ENCODE peak calls at places on chromosome 9, in ten cellular contexts. One of them, this sample, is unnamed.

GRCh38 chr9:134058716-134059115 is 9.1 kb downstream of the BRD3 start:
- DNase-seq in heart right ventricle: no peak
- DNase-seq in germinal center: no peak
- DNase-seq in NB4: no peak
- DNase-seq in kidney glomerular epithelial cell: no peak
- DNase-seq in GDM1: no peak
- DNase-seq in stimulated activated CD4-positive, alpha-beta T cell treated with anti-CD3 and anti-CD28 coated beads, Interleukin-4, amount 100 ng/mL, for 48 hours: no peak
- DNase-seq in C1 segment of cervical spinal cord: no peak
- DNase-seq in activated CD8-positive, alpha-beta memory T cell treated with anti-CD3 and anti-CD28 coated beads, Interleukin-2, amount 50 U/mL, for 48 hours: no peak
- DNase-seq in A172: peak
- DNase-seq in this sample: no peak

GRCh38 chr9:13358128-13358527 is 78.6 kb upstream of the MPDZ start:
- DNase-seq in germinal center: no peak
- DNase-seq in GDM1: no peak
- DNase-seq in NB4: no peak
- DNase-seq in C1 segment of cervical spinal cord: no peak
- DNase-seq in heart right ventricle: no peak
- DNase-seq in kidney glomerular epithelial cell: peak
- DNase-seq in stimulated activated CD4-positive, alpha-beta T cell treated with anti-CD3 and anti-CD28 coated beads, Interleukin-4, amount 100 ng/mL, for 48 hours: no peak
- DNase-seq in A172: no peak
- DNase-seq in activated CD8-positive, alpha-beta memory T cell treated with anti-CD3 and anti-CD28 coated beads, Interleukin-2, amount 50 U/mL, for 48 hours: no peak
- DNase-seq in this sample: peak

GRCh38 chr9:76198336-76198735 is 195.9 kb downstream of the RFK start:
- DNase-seq in kidney glomerular epithelial cell: no peak
- DNase-seq in GDM1: no peak
- DNase-seq in A172: no peak
- DNase-seq in NB4: no peak
- DNase-seq in heart right ventricle: no peak
- DNase-seq in C1 segment of cervical spinal cord: no peak
- DNase-seq in germinal center: no peak
- DNase-seq in stimulated activated CD4-positive, alpha-beta T cell treated with anti-CD3 and anti-CD28 coated beads, Interleukin-4, amount 100 ng/mL, for 48 hours: no peak
- DNase-seq in activated CD8-positive, alpha-beta memory T cell treated with anti-CD3 and anti-CD28 coated beads, Interleukin-2, amount 50 U/mL, for 48 hours: no peak
- DNase-seq in this sample: no peak

GRCh38 chr9:72203205-72203803 is 54.1 kb downstream of the GDA start:
- DNase-seq in activated CD8-positive, alpha-beta memory T cell treated with anti-CD3 and anti-CD28 coated beads, Interleukin-2, amount 50 U/mL, for 48 hours: no peak
- DNase-seq in heart right ventricle: peak
- DNase-seq in A172: peak
- DNase-seq in stimulated activated CD4-positive, alpha-beta T cell treated with anti-CD3 and anti-CD28 coated beads, Interleukin-4, amount 100 ng/mL, for 48 hours: no peak
- DNase-seq in NB4: peak
- DNase-seq in germinal center: peak
- DNase-seq in kidney glomerular epithelial cell: no peak
- DNase-seq in C1 segment of cervical spinal cord: no peak
- DNase-seq in GDM1: no peak
- DNase-seq in this sample: peak

GRCh38 chr9:81224166-81224858 is 465.0 kb downstream of the TLE1 start:
- DNase-seq in activated CD8-positive, alpha-beta memory T cell treated with anti-CD3 and anti-CD28 coated beads, Interleukin-2, amount 50 U/mL, for 48 hours: no peak
- DNase-seq in germinal center: no peak
- DNase-seq in GDM1: no peak
- DNase-seq in C1 segment of cervical spinal cord: no peak
- DNase-seq in NB4: no peak
- DNase-seq in A172: no peak
- DNase-seq in kidney glomerular epithelial cell: no peak
- DNase-seq in heart right ventricle: no peak
- DNase-seq in stimulated activated CD4-positive, alpha-beta T cell treated with anti-CD3 and anti-CD28 coated beads, Interleukin-4, amount 100 ng/mL, for 48 hours: no peak
- DNase-seq in this sample: no peak

GRCh38 chr9:69149321-69149807 is 24.7 kb upstream of the TJP2 start:
- DNase-seq in C1 segment of cervical spinal cord: no peak
- DNase-seq in A172: no peak
- DNase-seq in NB4: no peak
- DNase-seq in kidney glomerular epithelial cell: peak
- DNase-seq in activated CD8-positive, alpha-beta memory T cell treated with anti-CD3 and anti-CD28 coated beads, Interleukin-2, amount 50 U/mL, for 48 hours: no peak
- DNase-seq in GDM1: no peak
- DNase-seq in germinal center: no peak
- DNase-seq in heart right ventricle: peak
- DNase-seq in stimulated activated CD4-positive, alpha-beta T cell treated with anti-CD3 and anti-CD28 coated beads, Interleukin-4, amount 100 ng/mL, for 48 hours: no peak
- DNase-seq in this sample: peak

GRCh38 chr9:5629312-5630037 is 568 bp downstream of the RIC1 start:
- DNase-seq in germinal center: peak
- DNase-seq in activated CD8-positive, alpha-beta memory T cell treated with anti-CD3 and anti-CD28 coated beads, Interleukin-2, amount 50 U/mL, for 48 hours: peak
- DNase-seq in GDM1: peak
- DNase-seq in NB4: peak
- DNase-seq in stimulated activated CD4-positive, alpha-beta T cell treated with anti-CD3 and anti-CD28 coated beads, Interleukin-4, amount 100 ng/mL, for 48 hours: no peak
- DNase-seq in heart right ventricle: peak
- DNase-seq in kidney glomerular epithelial cell: no peak
- DNase-seq in C1 segment of cervical spinal cord: peak
- DNase-seq in A172: no peak
- DNase-seq in this sample: peak

GRCh38 chr9:13209498-13209897 is 70.0 kb downstream of the MPDZ start:
- DNase-seq in kidney glomerular epithelial cell: no peak
- DNase-seq in heart right ventricle: no peak
- DNase-seq in stimulated activated CD4-positive, alpha-beta T cell treated with anti-CD3 and anti-CD28 coated beads, Interleukin-4, amount 100 ng/mL, for 48 hours: no peak
- DNase-seq in germinal center: no peak
- DNase-seq in A172: no peak
- DNase-seq in GDM1: no peak
- DNase-seq in C1 segment of cervical spinal cord: no peak
- DNase-seq in NB4: no peak
- DNase-seq in activated CD8-positive, alpha-beta memory T cell treated with anti-CD3 and anti-CD28 coated beads, Interleukin-2, amount 50 U/mL, for 48 hours: no peak
- DNase-seq in this sample: no peak

GRCh38 chr9:111153973-111154590 is 115.8 kb upstream of the LPAR1 start:
- DNase-seq in A172: no peak
- DNase-seq in germinal center: no peak
- DNase-seq in C1 segment of cervical spinal cord: no peak
- DNase-seq in GDM1: no peak
- DNase-seq in kidney glomerular epithelial cell: no peak
- DNase-seq in heart right ventricle: no peak
- DNase-seq in activated CD8-positive, alpha-beta memory T cell treated with anti-CD3 and anti-CD28 coated beads, Interleukin-2, amount 50 U/mL, for 48 hours: no peak
- DNase-seq in stimulated activated CD4-positive, alpha-beta T cell treated with anti-CD3 and anti-CD28 coated beads, Interleukin-4, amount 100 ng/mL, for 48 hours: no peak
- DNase-seq in NB4: no peak
- DNase-seq in this sample: no peak

GRCh38 chr9:112921549-112921948 is 30.9 kb upstream of the SLC46A2 start:
- DNase-seq in kidney glomerular epithelial cell: peak
- DNase-seq in heart right ventricle: no peak
- DNase-seq in stimulated activated CD4-positive, alpha-beta T cell treated with anti-CD3 and anti-CD28 coated beads, Interleukin-4, amount 100 ng/mL, for 48 hours: no peak
- DNase-seq in C1 segment of cervical spinal cord: no peak
- DNase-seq in germinal center: peak
- DNase-seq in A172: peak
- DNase-seq in GDM1: peak
- DNase-seq in activated CD8-positive, alpha-beta memory T cell treated with anti-CD3 and anti-CD28 coated beads, Interleukin-2, amount 50 U/mL, for 48 hours: no peak
- DNase-seq in NB4: peak
- DNase-seq in this sample: peak

GRCh38 chr9:16421534-16421933 is 448.9 kb downstream of the BNC2 start:
- DNase-seq in GDM1: no peak
- DNase-seq in activated CD8-positive, alpha-beta memory T cell treated with anti-CD3 and anti-CD28 coated beads, Interleukin-2, amount 50 U/mL, for 48 hours: no peak
- DNase-seq in germinal center: no peak
- DNase-seq in A172: peak
- DNase-seq in stimulated activated CD4-positive, alpha-beta T cell treated with anti-CD3 and anti-CD28 coated beads, Interleukin-4, amount 100 ng/mL, for 48 hours: no peak
- DNase-seq in NB4: peak
- DNase-seq in kidney glomerular epithelial cell: no peak
- DNase-seq in C1 segment of cervical spinal cord: no peak
- DNase-seq in heart right ventricle: no peak
- DNase-seq in this sample: peak

GRCh38 chr9:105856020-105856419 is 161.7 kb downstream of the TMEM38B start:
- DNase-seq in C1 segment of cervical spinal cord: no peak
- DNase-seq in activated CD8-positive, alpha-beta memory T cell treated with anti-CD3 and anti-CD28 coated beads, Interleukin-2, amount 50 U/mL, for 48 hours: no peak
- DNase-seq in germinal center: no peak
- DNase-seq in kidney glomerular epithelial cell: no peak
- DNase-seq in GDM1: no peak
- DNase-seq in stimulated activated CD4-positive, alpha-beta T cell treated with anti-CD3 and anti-CD28 coated beads, Interleukin-4, amount 100 ng/mL, for 48 hours: no peak
- DNase-seq in A172: no peak
- DNase-seq in heart right ventricle: no peak
- DNase-seq in NB4: no peak
- DNase-seq in this sample: no peak

GRCh38 chr9:114856210-114856941 is 50.5 kb upstream of the TNFSF15 start:
- DNase-seq in activated CD8-positive, alpha-beta memory T cell treated with anti-CD3 and anti-CD28 coated beads, Interleukin-2, amount 50 U/mL, for 48 hours: no peak
- DNase-seq in heart right ventricle: peak
- DNase-seq in NB4: no peak
- DNase-seq in A172: peak
- DNase-seq in kidney glomerular epithelial cell: peak
- DNase-seq in stimulated activated CD4-positive, alpha-beta T cell treated with anti-CD3 and anti-CD28 coated beads, Interleukin-4, amount 100 ng/mL, for 48 hours: no peak
- DNase-seq in germinal center: no peak
- DNase-seq in C1 segment of cervical spinal cord: no peak
- DNase-seq in GDM1: no peak
- DNase-seq in this sample: no peak

GRCh38 chr9:124202447-124202971 is 55.2 kb upstream of the NEK6 start:
- DNase-seq in NB4: peak
- DNase-seq in GDM1: peak
- DNase-seq in activated CD8-positive, alpha-beta memory T cell treated with anti-CD3 and anti-CD28 coated beads, Interleukin-2, amount 50 U/mL, for 48 hours: peak
- DNase-seq in C1 segment of cervical spinal cord: peak
- DNase-seq in kidney glomerular epithelial cell: no peak
- DNase-seq in heart right ventricle: peak
- DNase-seq in A172: no peak
- DNase-seq in stimulated activated CD4-positive, alpha-beta T cell treated with anti-CD3 and anti-CD28 coated beads, Interleukin-4, amount 100 ng/mL, for 48 hours: peak
- DNase-seq in germinal center: peak
- DNase-seq in this sample: peak

GRCh38 chr9:132943677-132944293 is 631 bp downstream of the TSC1 start:
- DNase-seq in C1 segment of cervical spinal cord: peak
- DNase-seq in kidney glomerular epithelial cell: no peak
- DNase-seq in activated CD8-positive, alpha-beta memory T cell treated with anti-CD3 and anti-CD28 coated beads, Interleukin-2, amount 50 U/mL, for 48 hours: no peak
- DNase-seq in heart right ventricle: no peak
- DNase-seq in stimulated activated CD4-positive, alpha-beta T cell treated with anti-CD3 and anti-CD28 coated beads, Interleukin-4, amount 100 ng/mL, for 48 hours: no peak
- DNase-seq in germinal center: peak
- DNase-seq in GDM1: no peak
- DNase-seq in A172: peak
- DNase-seq in NB4: peak
- DNase-seq in this sample: peak

GRCh38 chr9:92962846-92963245 is 15.5 kb downstream of the FGD3 start:
- DNase-seq in stimulated activated CD4-positive, alpha-beta T cell treated with anti-CD3 and anti-CD28 coated beads, Interleukin-4, amount 100 ng/mL, for 48 hours: no peak
- DNase-seq in activated CD8-positive, alpha-beta memory T cell treated with anti-CD3 and anti-CD28 coated beads, Interleukin-2, amount 50 U/mL, for 48 hours: peak
- DNase-seq in NB4: no peak
- DNase-seq in germinal center: no peak
- DNase-seq in A172: no peak
- DNase-seq in C1 segment of cervical spinal cord: no peak
- DNase-seq in GDM1: no peak
- DNase-seq in heart right ventricle: no peak
- DNase-seq in kidney glomerular epithelial cell: no peak
- DNase-seq in this sample: no peak

GRCh38 chr9:99680191-99680590 is 141.5 kb upstream of the NR4A3 start:
- DNase-seq in activated CD8-positive, alpha-beta memory T cell treated with anti-CD3 and anti-CD28 coated beads, Interleukin-2, amount 50 U/mL, for 48 hours: no peak
- DNase-seq in GDM1: no peak
- DNase-seq in heart right ventricle: no peak
- DNase-seq in NB4: no peak
- DNase-seq in germinal center: no peak
- DNase-seq in kidney glomerular epithelial cell: peak
- DNase-seq in A172: peak
- DNase-seq in stimulated activated CD4-positive, alpha-beta T cell treated with anti-CD3 and anti-CD28 coated beads, Interleukin-4, amount 100 ng/mL, for 48 hours: no peak
- DNase-seq in C1 segment of cervical spinal cord: no peak
- DNase-seq in this sample: no peak

GRCh38 chr9:105233836-105234235 is 10.6 kb upstream of the SLC44A1 start:
- DNase-seq in germinal center: no peak
- DNase-seq in GDM1: no peak
- DNase-seq in stimulated activated CD4-positive, alpha-beta T cell treated with anti-CD3 and anti-CD28 coated beads, Interleukin-4, amount 100 ng/mL, for 48 hours: no peak
- DNase-seq in heart right ventricle: no peak
- DNase-seq in activated CD8-positive, alpha-beta memory T cell treated with anti-CD3 and anti-CD28 coated beads, Interleukin-2, amount 50 U/mL, for 48 hours: no peak
- DNase-seq in NB4: no peak
- DNase-seq in C1 segment of cervical spinal cord: no peak
- DNase-seq in A172: no peak
- DNase-seq in kidney glomerular epithelial cell: no peak
- DNase-seq in this sample: no peak

GRCh38 chr9:4497855-4498254 is 7.6 kb downstream of the SLC1A1 start:
- DNase-seq in germinal center: no peak
- DNase-seq in A172: no peak
- DNase-seq in kidney glomerular epithelial cell: peak
- DNase-seq in stimulated activated CD4-positive, alpha-beta T cell treated with anti-CD3 and anti-CD28 coated beads, Interleukin-4, amount 100 ng/mL, for 48 hours: no peak
- DNase-seq in NB4: no peak
- DNase-seq in heart right ventricle: no peak
- DNase-seq in GDM1: no peak
- DNase-seq in C1 segment of cervical spinal cord: no peak
- DNase-seq in activated CD8-positive, alpha-beta memory T cell treated with anti-CD3 and anti-CD28 coated beads, Interleukin-2, amount 50 U/mL, for 48 hours: no peak
- DNase-seq in this sample: no peak

GRCh38 chr9:119453490-119453911 is 84.3 kb upstream of the BRINP1 start:
- DNase-seq in germinal center: no peak
- DNase-seq in stimulated activated CD4-positive, alpha-beta T cell treated with anti-CD3 and anti-CD28 coated beads, Interleukin-4, amount 100 ng/mL, for 48 hours: no peak
- DNase-seq in NB4: no peak
- DNase-seq in A172: no peak
- DNase-seq in activated CD8-positive, alpha-beta memory T cell treated with anti-CD3 and anti-CD28 coated beads, Interleukin-2, amount 50 U/mL, for 48 hours: no peak
- DNase-seq in heart right ventricle: no peak
- DNase-seq in GDM1: no peak
- DNase-seq in C1 segment of cervical spinal cord: no peak
- DNase-seq in kidney glomerular epithelial cell: no peak
- DNase-seq in this sample: no peak

GRCh38 chr9:96618209-96619108 is 1.2 kb downstream of the CDC14B start:
- DNase-seq in germinal center: no peak
- DNase-seq in C1 segment of cervical spinal cord: peak
- DNase-seq in stimulated activated CD4-positive, alpha-beta T cell treated with anti-CD3 and anti-CD28 coated beads, Interleukin-4, amount 100 ng/mL, for 48 hours: peak
- DNase-seq in NB4: peak
- DNase-seq in kidney glomerular epithelial cell: peak
- DNase-seq in GDM1: no peak
- DNase-seq in heart right ventricle: peak
- DNase-seq in activated CD8-positive, alpha-beta memory T cell treated with anti-CD3 and anti-CD28 coated beads, Interleukin-2, amount 50 U/mL, for 48 hours: peak
- DNase-seq in A172: peak
- DNase-seq in this sample: peak

GRCh38 chr9:28435456-28435855 is 862.2 kb upstream of the C9orf72 start:
- DNase-seq in kidney glomerular epithelial cell: no peak
- DNase-seq in stimulated activated CD4-positive, alpha-beta T cell treated with anti-CD3 and anti-CD28 coated beads, Interleukin-4, amount 100 ng/mL, for 48 hours: no peak
- DNase-seq in NB4: no peak
- DNase-seq in activated CD8-positive, alpha-beta memory T cell treated with anti-CD3 and anti-CD28 coated beads, Interleukin-2, amount 50 U/mL, for 48 hours: no peak
- DNase-seq in A172: no peak
- DNase-seq in germinal center: no peak
- DNase-seq in GDM1: no peak
- DNase-seq in C1 segment of cervical spinal cord: no peak
- DNase-seq in heart right ventricle: no peak
- DNase-seq in this sample: peak

GRCh38 chr9:70587143-70587710 is 172.8 kb upstream of the KLF9 start:
- DNase-seq in stimulated activated CD4-positive, alpha-beta T cell treated with anti-CD3 and anti-CD28 coated beads, Interleukin-4, amount 100 ng/mL, for 48 hours: no peak
- DNase-seq in C1 segment of cervical spinal cord: no peak
- DNase-seq in activated CD8-positive, alpha-beta memory T cell treated with anti-CD3 and anti-CD28 coated beads, Interleukin-2, amount 50 U/mL, for 48 hours: no peak
- DNase-seq in GDM1: no peak
- DNase-seq in germinal center: no peak
- DNase-seq in kidney glomerular epithelial cell: no peak
- DNase-seq in A172: peak
- DNase-seq in heart right ventricle: peak
- DNase-seq in NB4: no peak
- DNase-seq in this sample: no peak

GRCh38 chr9:12554636-12555035 is 138.5 kb upstream of the TYRP1 start:
- DNase-seq in activated CD8-positive, alpha-beta memory T cell treated with anti-CD3 and anti-CD28 coated beads, Interleukin-2, amount 50 U/mL, for 48 hours: no peak
- DNase-seq in GDM1: no peak
- DNase-seq in C1 segment of cervical spinal cord: no peak
- DNase-seq in kidney glomerular epithelial cell: peak
- DNase-seq in A172: peak
- DNase-seq in germinal center: no peak
- DNase-seq in heart right ventricle: no peak
- DNase-seq in stimulated activated CD4-positive, alpha-beta T cell treated with anti-CD3 and anti-CD28 coated beads, Interleukin-4, amount 100 ng/mL, for 48 hours: no peak
- DNase-seq in NB4: peak
- DNase-seq in this sample: peak

GRCh38 chr9:97412628-97413382 is 909 bp downstream of the TDRD7 start:
- DNase-seq in kidney glomerular epithelial cell: peak
- DNase-seq in A172: peak
- DNase-seq in stimulated activated CD4-positive, alpha-beta T cell treated with anti-CD3 and anti-CD28 coated beads, Interleukin-4, amount 100 ng/mL, for 48 hours: no peak
- DNase-seq in GDM1: no peak
- DNase-seq in activated CD8-positive, alpha-beta memory T cell treated with anti-CD3 and anti-CD28 coated beads, Interleukin-2, amount 50 U/mL, for 48 hours: no peak
- DNase-seq in germinal center: peak
- DNase-seq in C1 segment of cervical spinal cord: no peak
- DNase-seq in heart right ventricle: no peak
- DNase-seq in NB4: peak
- DNase-seq in this sample: peak

GRCh38 chr9:131393622-131394463 is at the start of gene PRRC2B:
- DNase-seq in A172: no peak
- DNase-seq in germinal center: peak
- DNase-seq in NB4: peak
- DNase-seq in activated CD8-positive, alpha-beta memory T cell treated with anti-CD3 and anti-CD28 coated beads, Interleukin-2, amount 50 U/mL, for 48 hours: peak
- DNase-seq in kidney glomerular epithelial cell: peak
- DNase-seq in GDM1: peak
- DNase-seq in C1 segment of cervical spinal cord: peak
- DNase-seq in stimulated activated CD4-positive, alpha-beta T cell treated with anti-CD3 and anti-CD28 coated beads, Interleukin-4, amount 100 ng/mL, for 48 hours: peak
- DNase-seq in heart right ventricle: peak
- DNase-seq in this sample: peak

GRCh38 chr9:98860871-98861293 is 53.4 kb downstream of the GALNT12 start:
- DNase-seq in GDM1: no peak
- DNase-seq in activated CD8-positive, alpha-beta memory T cell treated with anti-CD3 and anti-CD28 coated beads, Interleukin-2, amount 50 U/mL, for 48 hours: no peak
- DNase-seq in A172: peak
- DNase-seq in stimulated activated CD4-positive, alpha-beta T cell treated with anti-CD3 and anti-CD28 coated beads, Interleukin-4, amount 100 ng/mL, for 48 hours: no peak
- DNase-seq in germinal center: no peak
- DNase-seq in heart right ventricle: peak
- DNase-seq in C1 segment of cervical spinal cord: peak
- DNase-seq in kidney glomerular epithelial cell: no peak
- DNase-seq in NB4: peak
- DNase-seq in this sample: peak

GRCh38 chr9:16133556-16134227 is 580.8 kb downstream of the CCDC171 start:
- DNase-seq in kidney glomerular epithelial cell: peak
- DNase-seq in germinal center: peak
- DNase-seq in heart right ventricle: peak
- DNase-seq in stimulated activated CD4-positive, alpha-beta T cell treated with anti-CD3 and anti-CD28 coated beads, Interleukin-4, amount 100 ng/mL, for 48 hours: peak
- DNase-seq in GDM1: peak
- DNase-seq in A172: peak
- DNase-seq in C1 segment of cervical spinal cord: peak
- DNase-seq in NB4: peak
- DNase-seq in activated CD8-positive, alpha-beta memory T cell treated with anti-CD3 and anti-CD28 coated beads, Interleukin-2, amount 50 U/mL, for 48 hours: peak
- DNase-seq in this sample: peak